ENCODE peak calls at places on chromosomes 1 and 21, in eight cellular contexts. E is K562; H is tibial artery; S is CD8-positive, alpha-beta T cell; T is adrenal gland; P is kidney; Z is osteoblast; K is PC-3. X is an unnamed sample. For H3K4me1 and H3K36me3, the result is how much of the 10 kb centered on the place peaks cover.

GRCh38 chr1:234543442-234544093 is 64.6 kb upstream of the TARBP1 start:
- DNase-seq in E (no peak), H (no peak), S (no peak), T (peak), P (no peak), Z (no peak), K (no peak), X (no peak)

GRCh38 chr21:34544032-34544496 is 32.1 kb upstream of the KCNE1 start:
- DNase-seq in E (peak), H (peak), S (no peak), T (peak), P (no peak), Z (peak), K (peak), X (peak)

GRCh38 chr1:226019550-226019949 is 20.4 kb upstream of the SDE2 start:
- DNase-seq in E (no peak), H (no peak), S (no peak), T (no peak), P (no peak), Z (no peak), K (no peak), X (no peak)

GRCh38 chr1:215835951-215836350 is 268.8 kb downstream of the KCTD3 start:
- DNase-seq in E (no peak), H (no peak), S (no peak), T (no peak), P (no peak), Z (peak), K (peak), X (no peak)

GRCh38 chr1:49181033-49181432 is 404.3 kb upstream of the BEND5 start:
- DNase-seq in E (no peak), H (no peak), S (no peak), T (no peak), P (no peak), Z (no peak), K (no peak), X (no peak)

GRCh38 chr1:102186541-102186940 is 189.8 kb upstream of the OLFM3 start:
- DNase-seq in E (no peak), H (no peak), S (no peak), T (no peak), P (no peak), Z (no peak), K (no peak), X (no peak)

GRCh38 chr1:14578156-14578555 is 20.3 kb upstream of the KAZN start:
- DNase-seq in E (no peak), H (no peak), S (no peak), T (no peak), P (no peak), Z (peak), K (peak), X (no peak)

GRCh38 chr1:156794506-156795373 is 21.9 kb downstream of the SH2D2A start:
- DNase-seq in E (no peak), H (no peak), S (no peak), T (no peak), P (no peak), Z (no peak), K (no peak), X (no peak)

GRCh38 chr1:153534933-153535663 is 693 bp downstream of the S100A6 start:
- DNase-seq in E (no peak), H (peak), S (peak), T (peak), P (peak), Z (peak), K (no peak), X (peak)

GRCh38 chr1:37831809-37832208 is 23.8 kb upstream of the YRDC start:
- DNase-seq in E (no peak), H (no peak), S (no peak), T (no peak), P (no peak), Z (no peak), K (peak), X (no peak)

GRCh38 chr21:36728371-36729111 is 29.6 kb downstream of the SIM2 start:
- DNase-seq in E (no peak), H (no peak), S (no peak), T (no peak), P (no peak), Z (no peak), K (no peak), X (no peak)
- H3K4me1 ChIP-seq in E (under half), H (under half), S (under half), T (under half), P (under half), Z (under half), K (under half), X (under half)

GRCh38 chr1:11708554-11709350 is 17.2 kb downstream of the DRAXIN start:
- DNase-seq in E (no peak), H (no peak), S (no peak), T (no peak), P (no peak), Z (peak), K (peak), X (no peak)
- H3K27ac ChIP-seq in E (no peak), H (no peak), S (no peak), T (no peak), P (no peak), Z (no peak), K (no peak), X (no peak)

DNA sequence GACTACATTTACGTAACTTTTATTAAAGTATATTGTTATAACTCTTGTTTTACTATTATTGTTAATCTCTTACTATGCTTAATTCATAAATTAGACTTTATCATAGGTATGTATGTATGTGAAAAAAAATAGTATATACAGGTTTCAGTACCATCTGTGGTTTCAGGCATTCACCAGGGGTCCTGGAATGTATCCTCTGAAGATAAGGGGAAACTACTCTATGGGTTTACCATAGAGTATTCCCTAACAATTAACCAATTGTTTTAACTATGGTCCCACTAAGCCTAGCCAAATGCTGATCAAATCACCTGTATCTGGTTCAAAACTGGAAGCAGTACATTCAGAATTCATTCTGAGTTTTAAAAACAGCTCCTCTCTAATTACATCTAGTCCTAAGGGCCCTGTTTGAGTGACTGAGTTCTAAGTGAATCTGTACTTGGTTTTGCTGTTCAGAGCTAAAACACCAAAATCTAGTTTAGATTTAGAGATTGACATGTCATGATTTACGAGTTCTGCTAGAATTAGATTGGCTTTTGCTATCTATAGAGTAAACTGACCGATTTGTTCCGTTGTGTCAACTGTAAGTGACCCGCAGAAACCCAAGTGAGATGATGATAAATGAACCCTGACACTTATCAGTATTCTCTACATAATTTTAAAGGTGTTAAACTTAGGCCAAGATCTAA is 93.5 kb upstream of the GNG4 start:
- DNase-seq in E (no peak), H (no peak), S (no peak), T (no peak), P (no peak), Z (no peak), K (no peak), X (no peak)
- H3K36me3 ChIP-seq in E (under half), H (under half), S (under half), T (under half), P (under half), Z (under half), K (under half), X (under half)

DNA sequence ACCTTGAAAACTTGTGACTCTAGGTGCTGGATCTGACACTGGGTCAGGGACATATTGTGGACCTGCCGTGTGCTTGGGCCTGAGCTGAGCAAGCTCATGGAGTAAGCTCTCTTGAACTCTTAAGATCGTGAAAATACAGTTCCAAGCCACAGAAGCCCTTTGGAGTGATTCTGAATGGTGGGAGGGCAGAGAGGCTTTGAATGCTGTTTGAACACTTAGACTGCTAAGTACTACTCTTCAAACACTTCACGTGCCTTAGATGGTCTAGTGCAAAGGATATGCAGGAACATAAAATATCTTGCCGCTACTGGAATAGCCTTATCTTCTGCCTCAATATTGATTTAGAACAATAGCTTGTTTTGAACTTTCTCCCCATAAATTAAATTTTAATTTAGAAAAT is 21.6 kb downstream of the ROR1 start:
- DNase-seq in E (no peak), H (no peak), S (no peak), T (no peak), P (no peak), Z (no peak), K (no peak), X (no peak)
- H3K4me1 ChIP-seq in E (under half), H (under half), S (under half), T (under half), P (under half), Z (under half), K (under half), X (under half)